ENCODE peak calls at places on chromosomes 4 and X, in nine cellular contexts. E, S, G, M, K, H, D, N and L are unnamed samples.

GRCh38 chr4:158006973-158007372 is 165.9 kb downstream of the GASK1B start:
- DNase-seq in E (no peak), S (peak), G (no peak), M (no peak), K (no peak), H (no peak), D (no peak), N (no peak), L (no peak)

GRCh38 chr4:1711055-1711905 is 839 bp downstream of the SLBP start:
- DNase-seq in E (peak), S (peak), G (no peak), M (peak), K (no peak), H (no peak), D (peak), N (peak), L (peak)

GRCh38 chrX:153609917-153610833 is 11.2 kb upstream of the CCNQ start:
- DNase-seq in E (peak), S (peak), G (peak), M (peak), K (peak), H (peak), D (peak), N (peak), L (peak)

GRCh38 chr4:152454398-152455011 is 81.4 kb downstream of the FBXW7 start:
- DNase-seq in E (no peak), S (no peak), G (no peak), M (peak), K (no peak), H (no peak), D (peak), N (peak), L (peak)

GRCh38 chr4:108940086-108941033 is 177.5 kb upstream of the ETNPPL start:
- DNase-seq in E (no peak), S (no peak), G (no peak), M (peak), K (no peak), H (no peak), D (peak), N (no peak), L (peak)

GRCh38 chr4:181569553-181569952 is 673.6 kb upstream of the TENM3 start:
- DNase-seq in E (no peak), S (no peak), G (no peak), M (peak), K (no peak), H (no peak), D (peak), N (peak), L (peak)

GRCh38 chr4:41129128-41129754 is 85.1 kb downstream of the APBB2 start:
- DNase-seq in E (no peak), S (no peak), G (no peak), M (no peak), K (no peak), H (no peak), D (no peak), N (no peak), L (no peak)

GRCh38 chrX:151974336-151975227 is at the start of gene GABRE:
- DNase-seq in E (peak), S (peak), G (peak), M (peak), K (no peak), H (no peak), D (no peak), N (peak), L (peak)

GRCh38 chrX:96685205-96686099 is 810 bp downstream of the DIAPH2 start:
- DNase-seq in E (peak), S (peak), G (peak), M (peak), K (no peak), H (no peak), D (peak), N (peak), L (peak)

DNA sequence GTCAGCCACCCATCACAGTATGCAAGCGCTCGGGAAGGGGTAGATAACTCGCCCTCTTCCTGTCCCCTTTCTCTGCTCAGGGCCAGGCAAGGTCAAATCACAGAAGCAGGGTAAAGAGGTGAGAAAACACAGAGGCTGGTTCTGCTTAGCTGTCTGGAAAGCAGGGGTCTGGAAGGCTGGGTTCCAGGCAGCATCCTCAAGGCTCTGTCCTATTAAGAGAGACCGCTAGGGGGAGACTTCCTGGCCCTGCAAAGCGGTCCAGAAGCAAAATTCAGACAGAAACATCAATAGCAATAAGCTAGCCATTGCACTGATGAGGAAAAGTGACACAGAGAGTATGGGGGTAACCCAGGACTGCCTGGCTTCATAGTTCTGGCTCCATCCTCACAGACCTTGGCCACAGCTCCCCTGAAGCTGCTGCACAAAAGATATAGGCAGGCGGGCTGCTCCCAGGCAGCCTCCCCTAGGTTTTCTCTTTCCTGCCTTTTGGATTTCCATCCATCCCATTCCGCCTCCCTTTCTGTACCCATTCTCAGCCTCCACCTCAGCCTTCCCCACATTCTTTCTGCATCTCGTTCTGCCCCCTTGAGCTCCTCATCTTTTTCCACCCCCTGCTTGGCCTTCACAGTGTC is 308.5 kb downstream of the EVC2 start:
- DNase-seq in E (no peak), S (no peak), G (peak), M (peak), K (peak), H (no peak), D (peak), N (peak), L (peak)
- TF ChIP-seq CTCF in E (peak), S (no peak), G (peak), M (peak), K (peak), H (peak), D (peak), N (peak), L (peak)

GRCh38 chr4:3043272-3044020 is 30.9 kb downstream of the HTT-AS start:
- DNase-seq in E (no peak), S (no peak), G (no peak), M (no peak), K (no peak), H (no peak), D (no peak), N (no peak), L (no peak)

GRCh38 chr4:3040447-3041191 is 33.7 kb downstream of the HTT-AS start:
- DNase-seq in E (no peak), S (no peak), G (no peak), M (no peak), K (no peak), H (no peak), D (no peak), N (no peak), L (no peak)

GRCh38 chr4:3042226-3042625 is 32.1 kb downstream of the HTT-AS start:
- DNase-seq in E (no peak), S (no peak), G (no peak), M (no peak), K (no peak), H (no peak), D (no peak), N (no peak), L (no peak)

GRCh38 chr4:3039706-3040366 is 34.5 kb downstream of the HTT-AS start:
- DNase-seq in E (no peak), S (no peak), G (no peak), M (no peak), K (no peak), H (no peak), D (no peak), N (no peak), L (no peak)

GRCh38 chr4:3041192-3042142 is 32.9 kb downstream of the HTT-AS start:
- DNase-seq in E (peak), S (peak), G (no peak), M (peak), K (peak), H (no peak), D (peak), N (no peak), L (peak)
- TF ChIP-seq CTCF in E (no peak), S (no peak), G (no peak), M (no peak), K (peak), H (no peak), D (no peak), N (no peak), L (no peak)

GRCh38 chr4:186778134-186778533 is 54.5 kb upstream of the FAT1 start:
- DNase-seq in E (no peak), S (no peak), G (no peak), M (no peak), K (no peak), H (no peak), D (no peak), N (no peak), L (no peak)
- TF ChIP-seq CTCF in E (no peak), S (no peak), G (no peak), M (no peak), K (no peak), H (no peak), D (no peak), N (no peak), L (no peak)

GRCh38 chr4:17647927-17648326 is 33.5 kb downstream of the MED28 start:
- DNase-seq in E (no peak), S (no peak), G (no peak), M (no peak), K (no peak), H (no peak), D (peak), N (peak), L (no peak)
- TF ChIP-seq CTCF in E (no peak), S (no peak), G (no peak), M (no peak), K (peak), H (peak), D (peak), N (no peak), L (no peak)

GRCh38 chr4:8547108-8547911 is 32.9 kb upstream of the GPR78 start:
- DNase-seq in E (peak), S (no peak), G (peak), M (peak), K (no peak), H (no peak), D (peak), N (peak), L (peak)
- TF ChIP-seq CTCF in E (peak), S (no peak), G (peak), M (peak), K (peak), H (peak), D (peak), N (no peak), L (no peak)

GRCh38 chr4:140757220-140757607 is 1.0 kb upstream of the TBC1D9 start:
- DNase-seq in E (no peak), S (no peak), G (no peak), M (no peak), K (no peak), H (no peak), D (no peak), N (no peak), L (no peak)
- TF ChIP-seq CTCF in E (no peak), S (no peak), G (no peak), M (no peak), K (no peak), H (no peak), D (no peak), N (no peak), L (no peak)

DNA sequence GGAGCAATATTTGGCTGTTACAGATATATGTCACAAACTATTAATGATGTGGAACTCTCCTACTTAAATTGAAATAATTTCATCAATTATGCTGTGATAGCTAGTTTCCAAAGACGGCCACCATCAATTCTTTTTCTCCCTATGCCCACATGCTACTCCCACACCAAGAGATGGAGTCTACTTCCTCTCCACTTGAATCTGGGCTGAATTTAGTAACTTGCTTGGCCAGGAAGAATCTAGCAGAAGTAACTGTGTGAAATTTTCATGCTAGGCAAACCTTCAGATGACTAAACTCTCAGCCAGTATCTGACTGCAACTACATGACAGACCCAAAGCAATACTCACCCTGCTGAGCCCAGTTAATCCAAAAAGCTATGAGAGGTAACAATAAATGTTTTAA is 3.2 kb downstream of the SEPSECS start:
- DNase-seq in E (no peak), S (no peak), G (no peak), M (no peak), K (no peak), H (no peak), D (no peak), N (no peak), L (no peak)
- TF ChIP-seq CTCF in E (no peak), S (no peak), G (no peak), M (no peak), K (no peak), H (no peak), D (no peak), N (no peak), L (no peak)

DNA sequence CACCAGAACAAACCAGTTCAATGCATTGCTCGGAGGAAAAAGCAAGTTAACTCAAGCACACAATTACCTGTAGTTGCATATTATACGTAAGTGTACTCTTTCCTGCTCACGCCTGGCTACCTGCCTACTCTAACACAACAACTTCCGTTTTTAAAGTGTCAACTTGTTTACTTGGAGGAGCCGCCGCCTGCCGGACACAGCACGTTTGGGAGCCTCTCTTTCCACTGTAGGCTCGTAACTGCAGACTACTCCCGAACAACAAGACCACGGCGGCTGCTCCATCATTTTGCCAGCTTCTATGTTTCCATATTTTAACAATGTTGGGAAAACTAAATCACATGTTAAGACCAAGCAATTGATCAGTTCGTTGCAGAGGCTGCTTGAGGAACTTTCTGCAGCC is 882 bp downstream of the MTNR1A start:
- DNase-seq in E (peak), S (no peak), G (no peak), M (peak), K (no peak), H (no peak), D (peak), N (peak), L (peak)
- TF ChIP-seq CTCF in E (peak), S (no peak), G (no peak), M (peak), K (no peak), H (peak), D (peak), N (peak), L (peak)

GRCh38 chr4:165331316-165331715 is 3.8 kb downstream of the MSMO1 start:
- DNase-seq in E (no peak), S (no peak), G (no peak), M (peak), K (no peak), H (no peak), D (no peak), N (no peak), L (no peak)
- TF ChIP-seq CTCF in E (no peak), S (no peak), G (no peak), M (no peak), K (no peak), H (no peak), D (no peak), N (no peak), L (peak)

GRCh38 chr4:185471235-185472062 is at the start of gene CCDC110:
- DNase-seq in E (peak), S (peak), G (peak), M (peak), K (peak), H (peak), D (peak), N (peak), L (peak)
- TF ChIP-seq CTCF in E (peak), S (peak), G (peak), M (peak), K (peak), H (peak), D (peak), N (peak), L (no peak)